ENCODE peak calls at places on chromosome 7, in five cellular contexts. W is heart left ventricle, R is HTR-8/SVneo, V is OCI-M1, J is KBM-7. T is an unnamed sample.

GRCh38 chr7:29987083-29987482 is 2.5 kb downstream of the SCRN1 start:
- DNase-seq in W (no peak), R (no peak), V (no peak), J (peak), T (no peak)

GRCh38 chr7:44051611-44052220 is 7.2 kb downstream of the DBNL start:
- DNase-seq in W (no peak), R (no peak), V (no peak), J (no peak), T (no peak)

GRCh38 chr7:95104739-95105138 is 197.3 kb downstream of the PPP1R9A start:
- DNase-seq in W (no peak), R (no peak), V (no peak), J (no peak), T (peak)

GRCh38 chr7:126803060-126803665 is 449.6 kb downstream of the GRM8 start:
- DNase-seq in W (no peak), R (peak), V (peak), J (peak), T (peak)

GRCh38 chr7:50653997-50654425 is 88.8 kb upstream of the DDC start:
- DNase-seq in W (peak), R (no peak), V (no peak), J (no peak), T (no peak)

GRCh38 chr7:27695096-27695495 is 32.4 kb upstream of the HIBADH start:
- DNase-seq in W (no peak), R (no peak), V (no peak), J (no peak), T (no peak)

GRCh38 chr7:81447351-81447952 is 322.4 kb downstream of the HGF start:
- DNase-seq in W (no peak), R (peak), V (peak), J (peak), T (no peak)

GRCh38 chr7:64581929-64582894 is 19.3 kb upstream of the ZNF680 start:
- DNase-seq in W (no peak), R (no peak), V (peak), J (no peak), T (no peak)

T was measured in thyroid gland.